ENCODE peak calls at places on chromosomes 16 and 17, in six cellular contexts. G is stomach, I is endothelial cell of umbilical vein, M is H1, L is GM12878, J is esophagus muscularis mucosa. Z is an unnamed sample. For H3K4me1, the result is how much of the 10 kb centered on the place peaks cover.

GRCh38 chr16:7431723-7432122 is 99.1 kb downstream of the RBFOX1 start:
- DNase-seq in G (no peak), I (no peak), M (no peak), L (no peak), J (no peak), Z (no peak)

GRCh38 chr16:868846-869822 is 68.6 kb upstream of the GNG13 start:
- DNase-seq in G (no peak), I (no peak), M (no peak), L (no peak), J (no peak), Z (peak)

GRCh38 chr17:73297934-73298861 is 13.6 kb downstream of the CDC42EP4 start:
- DNase-seq in G (no peak), I (no peak), M (no peak), L (no peak), J (no peak), Z (no peak)

GRCh38 chr16:56977823-56978430 is 11.4 kb upstream of the NLRC5 start:
- DNase-seq in G (no peak), I (no peak), M (no peak), L (no peak), J (no peak), Z (no peak)

GRCh38 chr17:73430848-73431247 is 119.0 kb upstream of the CDC42EP4 start:
- DNase-seq in G (no peak), I (no peak), M (no peak), L (no peak), J (no peak), Z (peak)

GRCh38 chr17:76122411-76123126 is 18.5 kb downstream of the FOXJ1 start:
- DNase-seq in G (no peak), I (no peak), M (no peak), L (no peak), J (no peak), Z (no peak)

GRCh38 chr16:13935408-13935807 is 15.5 kb downstream of the ERCC4 start:
- DNase-seq in G (no peak), I (no peak), M (no peak), L (no peak), J (no peak), Z (no peak)

GRCh38 chr17:48432820-48433775 is 3.1 kb upstream of the SKAP1 start:
- DNase-seq in G (no peak), I (no peak), M (no peak), L (no peak), J (no peak), Z (no peak)

GRCh38 chr16:65489531-65490023 is 367.7 kb upstream of the CDH11 start:
- DNase-seq in G (no peak), I (no peak), M (no peak), L (no peak), J (peak), Z (no peak)

GRCh38 chr16:27177031-27177774 is 26.1 kb upstream of the KDM8 start:
- DNase-seq in G (no peak), I (peak), M (no peak), L (no peak), J (no peak), Z (no peak)

GRCh38 chr17:61454932-61455753 is 2.9 kb downstream of the TBX4 start:
- DNase-seq in G (no peak), I (no peak), M (no peak), L (no peak), J (no peak), Z (no peak)

GRCh38 chr16:13070268-13070667 is 168.9 kb downstream of the SHISA9 start:
- DNase-seq in G (no peak), I (no peak), M (peak), L (no peak), J (no peak), Z (no peak)

GRCh38 chr17:75308732-75309629 is 19.7 kb upstream of the SLC25A19 start:
- DNase-seq in G (peak), I (no peak), M (no peak), L (no peak), J (no peak), Z (peak)

GRCh38 chr16:70752381-70752780 is 48.6 kb downstream of the VAC14 start:
- DNase-seq in G (no peak), I (no peak), M (no peak), L (no peak), J (no peak), Z (peak)

GRCh38 chr17:1460233-1460632 is 4.2 kb upstream of the CRK start:
- DNase-seq in G (peak), I (peak), M (no peak), L (no peak), J (no peak), Z (no peak)

GRCh38 chr16:30041841-30042240 is 10.8 kb upstream of the TLCD3B start:
- DNase-seq in G (no peak), I (peak), M (no peak), L (no peak), J (no peak), Z (no peak)

GRCh38 chr17:48995332-48995870 is 1.8 kb upstream of the IGF2BP1 start:
- DNase-seq in G (no peak), I (peak), M (no peak), L (no peak), J (peak), Z (no peak)

GRCh38 chr16:14510939-14511797 is 118.9 kb downstream of the PARN start:
- DNase-seq in G (no peak), I (no peak), M (no peak), L (no peak), J (no peak), Z (no peak)

GRCh38 chr16:27241658-27242057 is 26.9 kb downstream of the NSMCE1 start:
- DNase-seq in G (peak), I (peak), M (no peak), L (no peak), J (no peak), Z (no peak)

GRCh38 chr16:1580256-1580655 is 31.6 kb downstream of the IFT140 start:
- DNase-seq in G (no peak), I (peak), M (no peak), L (no peak), J (no peak), Z (no peak)

GRCh38 chr16:3268294-3268693 is 11.9 kb upstream of the MEFV start:
- DNase-seq in G (no peak), I (no peak), M (no peak), L (no peak), J (no peak), Z (no peak)

GRCh38 chr17:75848523-75849303 is 4.5 kb upstream of the UNC13D start:
- DNase-seq in G (peak), I (peak), M (peak), L (no peak), J (no peak), Z (peak)

GRCh38 chr17:50381260-50381815 is 8.3 kb downstream of the EME1 start:
- DNase-seq in G (no peak), I (no peak), M (no peak), L (no peak), J (no peak), Z (peak)

GRCh38 chr16:1863681-1864460 is 8.1 kb downstream of the MEIOB start:
- DNase-seq in G (no peak), I (peak), M (no peak), L (no peak), J (no peak), Z (no peak)

GRCh38 chr17:27968206-27968732 is 74.2 kb upstream of the NLK start:
- DNase-seq in G (peak), I (no peak), M (no peak), L (no peak), J (no peak), Z (peak)

GRCh38 chr16:57503366-57503765 is 17.1 kb upstream of the DOK4 start:
- DNase-seq in G (no peak), I (no peak), M (no peak), L (no peak), J (no peak), Z (no peak)

GRCh38 chr16:81523387-81524115 is 78.9 kb downstream of the CMIP start:
- DNase-seq in G (peak), I (no peak), M (no peak), L (no peak), J (no peak), Z (peak)

GRCh38 chr16:50311134-50311528 is 44.8 kb downstream of the ADCY7 start:
- DNase-seq in G (peak), I (no peak), M (no peak), L (no peak), J (no peak), Z (peak)

GRCh38 chr17:48376926-48377325 is 53.1 kb downstream of the SKAP1 start:
- DNase-seq in G (no peak), I (no peak), M (no peak), L (no peak), J (no peak), Z (no peak)

GRCh38 chr16:29927523-29927905 is 1.5 kb upstream of the KCTD13 start:
- DNase-seq in G (no peak), I (no peak), M (no peak), L (no peak), J (no peak), Z (no peak)

GRCh38 chr16:1610841-1611653 is 825 bp downstream of the IFT140 start:
- DNase-seq in G (no peak), I (no peak), M (no peak), L (no peak), J (no peak), Z (no peak)

GRCh38 chr17:49338883-49339282 is 23.2 kb downstream of the ZNF652 start:
- DNase-seq in G (no peak), I (no peak), M (no peak), L (no peak), J (no peak), Z (no peak)

GRCh38 chr17:66310528-66311148 is 8.2 kb downstream of the PRKCA start:
- DNase-seq in G (no peak), I (no peak), M (no peak), L (no peak), J (no peak), Z (no peak)

GRCh38 chr16:1309888-1310831 is 724 bp downstream of the UBE2I start:
- DNase-seq in G (peak), I (peak), M (no peak), L (no peak), J (no peak), Z (peak)

GRCh38 chr17:77873518-77874302 is 84.8 kb upstream of the TNRC6C start:
- DNase-seq in G (no peak), I (no peak), M (no peak), L (no peak), J (no peak), Z (peak)

GRCh38 chr17:36085710-36086268 is 4.2 kb downstream of the CCL3 start:
- DNase-seq in G (no peak), I (no peak), M (no peak), L (no peak), J (no peak), Z (no peak)

GRCh38 chr16:64051826-64052225 is 1070.0 kb downstream of the CDH11 start:
- DNase-seq in G (no peak), I (peak), M (no peak), L (no peak), J (no peak), Z (no peak)

GRCh38 chr17:9162275-9162985 is 141.1 kb downstream of the NTN1 start:
- DNase-seq in G (no peak), I (no peak), M (peak), L (no peak), J (no peak), Z (no peak)

GRCh38 chr17:58534331-58534730 is 19.9 kb upstream of the MTMR4 start:
- DNase-seq in G (no peak), I (no peak), M (no peak), L (no peak), J (no peak), Z (peak)
- H3K4me1 ChIP-seq in G (under half), I (under half), M (under half), L (under half), J (under half), Z (under half)

GRCh38 chr17:11880714-11881113 is 116.6 kb downstream of the ZNF18 start:
- DNase-seq in G (no peak), I (no peak), M (no peak), L (no peak), J (no peak), Z (no peak)
- TF ChIP-seq CTCF in G (no peak), I (no peak), M (peak), L (no peak), J (peak), Z (no peak)

DNA sequence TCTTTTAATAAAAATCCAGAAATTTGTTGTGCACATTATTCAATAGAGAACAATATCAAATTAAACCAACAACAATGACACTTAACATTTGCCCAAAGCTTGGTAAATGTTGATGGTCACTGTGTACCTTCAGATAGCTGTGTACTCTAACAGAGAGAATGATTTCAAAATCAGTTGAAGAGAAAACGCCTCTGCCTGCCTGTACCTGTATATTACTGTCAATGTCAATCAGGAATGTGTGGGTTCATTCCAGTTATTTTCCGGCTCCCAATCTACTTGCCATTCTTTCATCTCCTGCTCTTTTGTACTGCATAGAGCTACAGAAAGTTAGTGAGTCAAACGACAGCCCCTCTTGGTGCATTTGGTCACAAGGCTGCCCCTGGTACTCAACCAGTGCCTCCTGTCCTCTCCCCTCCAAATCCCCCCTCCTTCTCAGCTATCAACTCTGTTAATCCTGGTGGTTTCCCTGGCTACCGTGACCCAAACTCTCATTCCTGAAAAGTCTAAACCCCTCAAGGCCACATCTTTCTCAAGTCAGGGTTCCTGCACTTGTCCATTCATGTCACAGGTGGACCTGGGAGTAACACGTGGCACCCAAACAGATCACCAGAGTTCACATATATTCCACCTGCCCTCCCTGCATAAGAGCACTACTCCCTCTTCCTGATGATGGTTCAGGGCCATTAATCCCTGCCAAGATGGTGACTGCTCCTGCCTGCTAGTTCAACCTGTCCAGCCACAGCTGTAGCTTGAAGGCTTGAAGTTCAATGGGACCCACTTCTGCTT is 13.6 kb upstream of the ARL4D start:
- DNase-seq in G (no peak), I (no peak), M (no peak), L (no peak), J (no peak), Z (no peak)
- TF ChIP-seq POLR2AphosphoS5 in G (no peak), I (no peak), M (no peak), L (no peak), J (no peak), Z (no peak)

GRCh38 chr17:40553694-40554534 is 11.4 kb downstream of the CCR7 start:
- DNase-seq in G (peak), I (no peak), M (no peak), L (no peak), J (peak), Z (peak)
- H3K4me1 ChIP-seq in G (half or more), I (under half), M (under half), L (under half), J (half or more), Z (half or more)

GRCh38 chr17:81863123-81863675 is 2.9 kb upstream of the P4HB start:
- DNase-seq in G (no peak), I (no peak), M (no peak), L (no peak), J (no peak), Z (no peak)

GRCh38 chr17:81858170-81858966 is 2.0 kb downstream of the P4HB start:
- DNase-seq in G (no peak), I (no peak), M (no peak), L (no peak), J (no peak), Z (no peak)

GRCh38 chr17:81859906-81860755 is at the start of gene P4HB:
- DNase-seq in G (no peak), I (peak), M (no peak), L (no peak), J (no peak), Z (peak)

GRCh38 chr17:81858967-81859905 is 1.1 kb downstream of the P4HB start:
- DNase-seq in G (no peak), I (no peak), M (no peak), L (no peak), J (no peak), Z (no peak)

DNA sequence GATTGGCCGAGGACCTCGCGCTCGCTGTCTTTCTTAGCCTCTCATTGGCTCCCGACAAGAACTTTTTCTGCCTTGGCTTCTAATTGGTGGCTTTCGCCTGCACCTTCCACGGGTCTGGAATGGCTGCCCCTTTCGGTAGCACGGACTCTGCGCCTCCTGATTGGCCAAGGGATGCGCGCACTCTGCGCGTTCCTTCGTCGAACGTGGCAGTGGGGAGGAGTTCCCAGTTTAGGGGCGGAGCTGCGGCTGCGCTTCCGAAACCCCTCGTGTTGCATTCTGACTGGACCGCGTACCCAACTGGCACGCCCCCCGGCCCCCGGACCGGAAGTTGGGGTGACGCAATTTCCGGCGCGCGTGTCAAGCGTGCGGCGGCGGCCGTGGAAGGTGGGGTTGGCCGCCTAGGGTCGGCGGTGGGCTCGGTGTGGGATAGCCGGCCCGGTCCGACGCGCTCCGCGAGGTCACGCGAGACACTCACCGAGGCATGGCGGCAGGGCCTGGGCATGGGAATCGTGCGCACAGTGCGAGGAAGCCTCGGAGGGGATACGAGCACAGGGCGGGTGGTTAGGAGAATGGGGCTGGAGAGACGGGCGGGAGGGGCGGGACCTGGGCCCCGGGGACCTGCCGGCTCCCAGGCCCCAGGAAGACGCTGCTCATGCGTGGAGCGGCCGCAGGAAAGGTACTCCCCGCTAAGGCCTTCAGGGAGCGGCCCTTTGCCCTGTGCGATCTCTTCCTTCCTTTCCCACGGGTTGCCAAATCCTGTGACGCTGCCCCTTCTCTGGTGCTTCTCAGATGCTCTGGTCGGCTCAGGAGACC is 627 bp upstream of the P4HB start:
- DNase-seq in G (peak), I (peak), M (peak), L (peak), J (peak), Z (peak)
- TF ChIP-seq CTCF in G (no peak), I (no peak), M (no peak), L (no peak), J (peak), Z (no peak)

GRCh38 chr16:79949417-79949816 is 348.9 kb upstream of the MAF start:
- DNase-seq in G (no peak), I (no peak), M (no peak), L (no peak), J (no peak), Z (no peak)
- TF ChIP-seq POLR2AphosphoS5 in G (no peak), I (no peak), M (no peak), L (no peak), J (no peak), Z (no peak)

GRCh38 chr17:41679740-41680425 is 8.8 kb upstream of the EIF1 start:
- DNase-seq in G (no peak), I (no peak), M (no peak), L (no peak), J (no peak), Z (no peak)
- H3K4me1 ChIP-seq in G (under half), I (under half), M (under half), L (under half), J (under half), Z (half or more)

DNA sequence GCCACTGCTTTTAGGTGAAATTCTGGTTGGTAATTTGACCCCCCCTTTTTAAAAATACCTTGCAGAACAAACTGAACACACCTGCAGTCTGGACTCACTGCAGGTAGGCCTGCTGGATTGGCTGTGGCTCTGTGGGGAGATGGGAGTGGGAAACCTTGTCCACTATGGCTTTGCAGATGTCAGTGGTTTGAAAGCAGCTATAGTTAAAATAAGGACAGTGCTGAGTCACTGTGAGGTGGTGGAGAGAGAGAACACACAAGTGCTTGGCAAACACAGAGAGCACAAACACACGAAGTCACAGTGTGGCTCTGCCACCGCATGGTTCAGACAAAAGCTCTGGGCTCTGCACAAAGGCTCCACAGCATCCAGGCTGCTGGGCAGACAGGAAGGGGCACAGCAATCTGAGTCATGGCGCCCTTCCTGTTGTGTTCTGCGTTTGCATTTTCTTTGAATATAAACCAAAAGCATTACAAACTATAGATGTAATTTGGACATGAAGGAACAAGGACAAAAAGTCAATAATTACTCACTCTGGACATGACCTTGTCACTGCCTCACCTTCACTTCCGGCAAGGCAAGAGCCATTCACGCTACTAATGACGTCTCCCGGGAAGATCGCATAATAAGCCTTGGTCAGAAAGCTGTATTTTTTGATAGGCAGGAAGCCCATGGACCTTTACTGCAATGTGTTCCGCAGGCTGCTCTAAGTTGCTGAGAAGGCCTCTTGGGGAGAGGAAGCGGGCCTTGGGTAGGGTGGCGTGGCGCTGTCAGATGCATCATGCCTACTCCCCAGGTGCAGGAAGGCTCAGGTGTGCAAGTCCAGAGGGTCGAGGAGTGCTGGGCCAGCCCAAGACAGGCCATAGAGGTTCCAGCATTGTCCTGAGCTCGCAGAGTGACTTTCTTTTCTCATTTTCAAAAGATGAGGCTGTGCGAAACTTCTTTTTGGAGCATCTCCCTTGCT is 60.1 kb upstream of the MED9 start:
- DNase-seq in G (peak), I (peak), M (no peak), L (no peak), J (no peak), Z (no peak)
- TF ChIP-seq CTCF in G (no peak), I (no peak), M (no peak), L (no peak), J (no peak), Z (no peak)

Z was measured in spleen.